ENCODE peak calls at places on chromosomes 12 and 14, in four cellular contexts. One of them, this sample, is unnamed.

GRCh38 chr12:85695316-85695715 is 140.9 kb downstream of the RASSF9 start:
- DNase-seq in ACHN: no peak
- DNase-seq in H4: no peak
- DNase-seq in fibroblast of the aortic adventitia: no peak
- DNase-seq in this sample: no peak

GRCh38 chr12:28568709-28569108 is 378.5 kb downstream of the CCDC91 start:
- DNase-seq in ACHN: no peak
- DNase-seq in fibroblast of the aortic adventitia: no peak
- DNase-seq in H4: no peak
- DNase-seq in this sample: no peak

GRCh38 chr14:76267322-76268012 is 108.5 kb upstream of the ESRRB start:
- DNase-seq in H4: peak
- DNase-seq in fibroblast of the aortic adventitia: peak
- DNase-seq in ACHN: peak
- DNase-seq in this sample: peak

GRCh38 chr12:53105712-53106439 is 2.6 kb downstream of the SOAT2 start:
- DNase-seq in fibroblast of the aortic adventitia: no peak
- DNase-seq in ACHN: no peak
- DNase-seq in H4: no peak
- DNase-seq in this sample: no peak

GRCh38 chr12:113611652-113612051 is 140.0 kb upstream of the LHX5 start:
- DNase-seq in fibroblast of the aortic adventitia: no peak
- DNase-seq in ACHN: no peak
- DNase-seq in H4: no peak
- DNase-seq in this sample: no peak

GRCh38 chr14:100012478-100012925 is 52.7 kb upstream of the EVL start:
- DNase-seq in ACHN: no peak
- DNase-seq in fibroblast of the aortic adventitia: peak
- DNase-seq in H4: no peak
- DNase-seq in this sample: no peak

GRCh38 chr12:16088421-16088820 is 177.3 kb downstream of the DERA start:
- DNase-seq in fibroblast of the aortic adventitia: no peak
- DNase-seq in H4: no peak
- DNase-seq in ACHN: no peak
- DNase-seq in this sample: no peak

GRCh38 chr14:77376380-77376770 is 519 bp downstream of the TMED8 start:
- DNase-seq in ACHN: peak
- DNase-seq in fibroblast of the aortic adventitia: peak
- DNase-seq in H4: no peak
- DNase-seq in this sample: peak

GRCh38 chr12:111780166-111780565 is 13.4 kb downstream of the ALDH2 start:
- DNase-seq in fibroblast of the aortic adventitia: no peak
- DNase-seq in ACHN: no peak
- DNase-seq in H4: no peak
- DNase-seq in this sample: no peak

GRCh38 chr14:29971101-29971500 is 43.5 kb upstream of the PRKD1 start:
- DNase-seq in H4: no peak
- DNase-seq in ACHN: no peak
- DNase-seq in fibroblast of the aortic adventitia: no peak
- DNase-seq in this sample: no peak

GRCh38 chr12:26732010-26732908 is 100.7 kb downstream of the ITPR2 start:
- DNase-seq in fibroblast of the aortic adventitia: no peak
- DNase-seq in H4: no peak
- DNase-seq in ACHN: no peak
- DNase-seq in this sample: no peak

GRCh38 chr12:78209851-78210493 is 379.3 kb downstream of the NAV3 start:
- DNase-seq in fibroblast of the aortic adventitia: peak
- DNase-seq in H4: no peak
- DNase-seq in ACHN: no peak
- DNase-seq in this sample: no peak

GRCh38 chr14:105227346-105227745 is 21.0 kb upstream of the BTBD6 start:
- DNase-seq in fibroblast of the aortic adventitia: no peak
- DNase-seq in ACHN: no peak
- DNase-seq in H4: no peak
- DNase-seq in this sample: no peak

GRCh38 chr12:25056011-25056410 is 107.1 kb upstream of the BCAT1 start:
- DNase-seq in fibroblast of the aortic adventitia: no peak
- DNase-seq in H4: no peak
- DNase-seq in ACHN: no peak
- DNase-seq in this sample: no peak

GRCh38 chr12:12534134-12534866 is 28.4 kb downstream of the DUSP16 start:
- DNase-seq in ACHN: no peak
- DNase-seq in H4: no peak
- DNase-seq in fibroblast of the aortic adventitia: no peak
- DNase-seq in this sample: no peak

GRCh38 chr14:53741379-53742225 is 215.0 kb downstream of the BMP4 start:
- DNase-seq in H4: no peak
- DNase-seq in fibroblast of the aortic adventitia: no peak
- DNase-seq in ACHN: no peak
- DNase-seq in this sample: no peak

GRCh38 chr14:74647061-74647833 is 35.2 kb upstream of the LTBP2 start:
- DNase-seq in ACHN: no peak
- DNase-seq in fibroblast of the aortic adventitia: no peak
- DNase-seq in H4: no peak
- DNase-seq in this sample: no peak

GRCh38 chr12:110310754-110311153 is 29.7 kb downstream of the ATP2A2 start:
- DNase-seq in H4: no peak
- DNase-seq in ACHN: no peak
- DNase-seq in fibroblast of the aortic adventitia: no peak
- DNase-seq in this sample: no peak

GRCh38 chr12:46260153-46260912 is 8.5 kb downstream of the SLC38A1 start:
- DNase-seq in fibroblast of the aortic adventitia: peak
- DNase-seq in ACHN: peak
- DNase-seq in H4: no peak
- DNase-seq in this sample: no peak

GRCh38 chr14:21852061-21852664 is 178.5 kb upstream of the OR4E1 start:
- DNase-seq in fibroblast of the aortic adventitia: peak
- DNase-seq in ACHN: peak
- DNase-seq in H4: peak
- DNase-seq in this sample: peak

GRCh38 chr14:32507029-32507984 is 178.2 kb downstream of the AKAP6 start:
- DNase-seq in H4: peak
- DNase-seq in fibroblast of the aortic adventitia: peak
- DNase-seq in ACHN: peak
- DNase-seq in this sample: no peak

GRCh38 chr12:69024907-69025306 is 91.9 kb upstream of the CPM start:
- DNase-seq in H4: no peak
- DNase-seq in ACHN: peak
- DNase-seq in fibroblast of the aortic adventitia: peak
- DNase-seq in this sample: no peak

GRCh38 chr12:115597157-115597712 is 680.3 kb downstream of the MED13L start:
- DNase-seq in fibroblast of the aortic adventitia: peak
- DNase-seq in ACHN: no peak
- DNase-seq in H4: peak
- DNase-seq in this sample: no peak

GRCh38 chr12:42609605-42610004 is 20.1 kb upstream of the PRICKLE1 start:
- DNase-seq in ACHN: peak
- DNase-seq in H4: no peak
- DNase-seq in fibroblast of the aortic adventitia: no peak
- DNase-seq in this sample: no peak

GRCh38 chr12:114316076-114316475 is 89.9 kb downstream of the TBX5 start:
- DNase-seq in H4: no peak
- DNase-seq in ACHN: peak
- DNase-seq in fibroblast of the aortic adventitia: peak
- DNase-seq in this sample: no peak

GRCh38 chr14:100592461-100592871 is 5.2 kb upstream of the BEGAIN start:
- DNase-seq in fibroblast of the aortic adventitia: no peak
- DNase-seq in ACHN: no peak
- DNase-seq in H4: no peak
- DNase-seq in this sample: no peak

GRCh38 chr12:130335517-130336392 is 1.9 kb upstream of the PIWIL1 start:
- DNase-seq in H4: peak
- DNase-seq in ACHN: peak
- DNase-seq in fibroblast of the aortic adventitia: peak
- DNase-seq in this sample: no peak

GRCh38 chr12:1474059-1474537 is 120.3 kb downstream of the FBXL14 start:
- DNase-seq in H4: peak
- DNase-seq in ACHN: peak
- DNase-seq in fibroblast of the aortic adventitia: peak
- DNase-seq in this sample: no peak

GRCh38 chr12:104504151-104504550 is 47.4 kb downstream of the CHST11 start:
- DNase-seq in fibroblast of the aortic adventitia: no peak
- DNase-seq in H4: no peak
- DNase-seq in ACHN: no peak
- DNase-seq in this sample: no peak

GRCh38 chr12:62724285-62724684 is 210.7 kb downstream of the PPM1H start:
- DNase-seq in ACHN: no peak
- DNase-seq in fibroblast of the aortic adventitia: no peak
- DNase-seq in H4: no peak
- DNase-seq in this sample: no peak

GRCh38 chr14:54672688-54673087 is 105.8 kb downstream of the SAMD4A start:
- DNase-seq in ACHN: no peak
- DNase-seq in H4: no peak
- DNase-seq in fibroblast of the aortic adventitia: peak
- DNase-seq in this sample: no peak

GRCh38 chr12:51788876-51789275 is 59.6 kb downstream of the FIGNL2 start:
- DNase-seq in H4: no peak
- DNase-seq in ACHN: peak
- DNase-seq in fibroblast of the aortic adventitia: peak
- DNase-seq in this sample: no peak

GRCh38 chr12:6199531-6200265 is 502 bp upstream of the CD9 start:
- DNase-seq in ACHN: no peak
- DNase-seq in fibroblast of the aortic adventitia: peak
- DNase-seq in H4: no peak
- DNase-seq in this sample: peak